ENCODE peak calls at places on chromosomes 5 and 9, in nine cellular contexts. One of them, this sample, is unnamed.

GRCh38 chr9:130963337-130963908 is 24.4 kb upstream of the FIBCD1 start:
- DNase-seq in GM23338: no peak
- DNase-seq in SK-N-SH: no peak
- DNase-seq in HCT116: no peak
- DNase-seq in neural progenitor cell: no peak
- DNase-seq in PC-3: peak; percentile 23
- DNase-seq in MM.1S: no peak
- DNase-seq in OCI-LY7: no peak
- DNase-seq in hepatocyte: no peak
- DNase-seq in this sample: no peak

GRCh38 chr9:122389195-122389594 is 18.4 kb downstream of the PTGS1 start:
- DNase-seq in GM23338: no peak
- DNase-seq in OCI-LY7: no peak
- DNase-seq in PC-3: no peak
- DNase-seq in HCT116: no peak
- DNase-seq in SK-N-SH: no peak
- DNase-seq in MM.1S: no peak
- DNase-seq in hepatocyte: no peak
- DNase-seq in neural progenitor cell: no peak
- DNase-seq in this sample: no peak

GRCh38 chr5:138961221-138961620 is 86.1 kb upstream of the LRRTM2 start:
- DNase-seq in HCT116: no peak
- DNase-seq in neural progenitor cell: no peak
- DNase-seq in SK-N-SH: no peak
- DNase-seq in PC-3: no peak
- DNase-seq in OCI-LY7: no peak
- DNase-seq in hepatocyte: no peak
- DNase-seq in GM23338: no peak
- DNase-seq in MM.1S: no peak
- DNase-seq in this sample: no peak

GRCh38 chr5:54533541-54534179 is 16.1 kb downstream of the SNX18 start:
- DNase-seq in SK-N-SH: no peak
- DNase-seq in MM.1S: no peak
- DNase-seq in neural progenitor cell: peak; percentile 65
- DNase-seq in PC-3: no peak
- DNase-seq in HCT116: no peak
- DNase-seq in OCI-LY7: no peak
- DNase-seq in hepatocyte: peak; percentile 57
- DNase-seq in GM23338: peak; percentile 60
- DNase-seq in this sample: peak; percentile 41

GRCh38 chr5:137312060-137312459 is 187.1 kb downstream of the SPOCK1 start:
- DNase-seq in hepatocyte: no peak
- DNase-seq in OCI-LY7: no peak
- DNase-seq in SK-N-SH: no peak
- DNase-seq in MM.1S: no peak
- DNase-seq in HCT116: no peak
- DNase-seq in PC-3: no peak
- DNase-seq in GM23338: peak; percentile 28
- DNase-seq in neural progenitor cell: no peak
- DNase-seq in this sample: no peak

GRCh38 chr9:96376926-96377874 is 6.3 kb downstream of the SLC35D2 start:
- DNase-seq in neural progenitor cell: no peak
- DNase-seq in MM.1S: no peak
- DNase-seq in GM23338: no peak
- DNase-seq in OCI-LY7: no peak
- DNase-seq in HCT116: no peak
- DNase-seq in SK-N-SH: no peak
- DNase-seq in PC-3: peak; percentile 69
- DNase-seq in hepatocyte: peak; percentile 39
- DNase-seq in this sample: peak; percentile 44

GRCh38 chr9:110912701-110913291 is 125.5 kb downstream of the LPAR1 start:
- DNase-seq in hepatocyte: no peak
- DNase-seq in SK-N-SH: no peak
- DNase-seq in MM.1S: no peak
- DNase-seq in GM23338: no peak
- DNase-seq in PC-3: peak; percentile 54
- DNase-seq in HCT116: no peak
- DNase-seq in OCI-LY7: no peak
- DNase-seq in neural progenitor cell: no peak
- DNase-seq in this sample: no peak

GRCh38 chr5:105953616-105954015 is 1717.1 kb downstream of the EFNA5 start:
- DNase-seq in neural progenitor cell: no peak
- DNase-seq in GM23338: no peak
- DNase-seq in OCI-LY7: no peak
- DNase-seq in SK-N-SH: no peak
- DNase-seq in hepatocyte: no peak
- DNase-seq in PC-3: no peak
- DNase-seq in HCT116: no peak
- DNase-seq in MM.1S: no peak
- DNase-seq in this sample: no peak

GRCh38 chr5:160651682-160652645 is 200.0 kb downstream of the ATP10B start:
- DNase-seq in SK-N-SH: no peak
- DNase-seq in hepatocyte: no peak
- DNase-seq in PC-3: no peak
- DNase-seq in GM23338: no peak
- DNase-seq in MM.1S: no peak
- DNase-seq in neural progenitor cell: no peak
- DNase-seq in HCT116: no peak
- DNase-seq in OCI-LY7: no peak
- DNase-seq in this sample: no peak

GRCh38 chr5:119468286-119468685 is 16.0 kb downstream of the HSD17B4 start:
- DNase-seq in neural progenitor cell: no peak
- DNase-seq in GM23338: no peak
- DNase-seq in hepatocyte: no peak
- DNase-seq in MM.1S: no peak
- DNase-seq in PC-3: no peak
- DNase-seq in OCI-LY7: peak; percentile 8
- DNase-seq in HCT116: no peak
- DNase-seq in SK-N-SH: no peak
- DNase-seq in this sample: peak; percentile 20

GRCh38 chr9:89806371-89807100 is 201.7 kb downstream of the GADD45G start:
- DNase-seq in HCT116: no peak
- DNase-seq in hepatocyte: no peak
- DNase-seq in SK-N-SH: no peak
- DNase-seq in GM23338: no peak
- DNase-seq in PC-3: no peak
- DNase-seq in MM.1S: no peak
- DNase-seq in neural progenitor cell: no peak
- DNase-seq in OCI-LY7: no peak
- DNase-seq in this sample: peak; percentile 64

GRCh38 chr9:6655036-6655435 is 9.5 kb upstream of the GLDC start:
- DNase-seq in MM.1S: peak; percentile 86
- DNase-seq in PC-3: no peak
- DNase-seq in OCI-LY7: peak; percentile 11
- DNase-seq in neural progenitor cell: no peak
- DNase-seq in HCT116: no peak
- DNase-seq in GM23338: no peak
- DNase-seq in SK-N-SH: no peak
- DNase-seq in hepatocyte: no peak
- DNase-seq in this sample: no peak

GRCh38 chr5:14895301-14895700 is 23.7 kb upstream of the ANKH start:
- DNase-seq in HCT116: no peak
- DNase-seq in neural progenitor cell: no peak
- DNase-seq in SK-N-SH: no peak
- DNase-seq in GM23338: no peak
- DNase-seq in MM.1S: no peak
- DNase-seq in PC-3: no peak
- DNase-seq in hepatocyte: peak; percentile 43
- DNase-seq in OCI-LY7: no peak
- DNase-seq in this sample: no peak
- H3K4me3 ChIP-seq in HCT116: no peak overlapping the region
- H3K4me3 ChIP-seq in neural progenitor cell: no peak overlapping the region
- H3K4me3 ChIP-seq in SK-N-SH: no peak overlapping the region
- H3K4me3 ChIP-seq in GM23338: no peak overlapping the region
- H3K4me3 ChIP-seq in MM.1S: no peak overlapping the region
- H3K4me3 ChIP-seq in PC-3: no peak overlapping the region
- H3K4me3 ChIP-seq in hepatocyte: no peak overlapping the region
- H3K4me3 ChIP-seq in OCI-LY7: no peak overlapping the region
- H3K4me3 ChIP-seq in this sample: no peak overlapping the region

GRCh38 chr9:99356512-99356971 is 134.5 kb downstream of the SEC61B start:
- DNase-seq in OCI-LY7: no peak
- DNase-seq in SK-N-SH: no peak
- DNase-seq in MM.1S: no peak
- DNase-seq in neural progenitor cell: no peak
- DNase-seq in HCT116: no peak
- DNase-seq in PC-3: no peak
- DNase-seq in GM23338: no peak
- DNase-seq in hepatocyte: no peak
- DNase-seq in this sample: peak; percentile 32

GRCh38 chr9:99360026-99360425 is 137.9 kb downstream of the SEC61B start:
- DNase-seq in neural progenitor cell: no peak
- DNase-seq in HCT116: no peak
- DNase-seq in GM23338: no peak
- DNase-seq in hepatocyte: no peak
- DNase-seq in MM.1S: no peak
- DNase-seq in OCI-LY7: no peak
- DNase-seq in PC-3: no peak
- DNase-seq in SK-N-SH: peak; percentile 45
- DNase-seq in this sample: no peak

GRCh38 chr9:99358668-99359067 is 136.6 kb downstream of the SEC61B start:
- DNase-seq in HCT116: no peak
- DNase-seq in GM23338: no peak
- DNase-seq in MM.1S: no peak
- DNase-seq in neural progenitor cell: no peak
- DNase-seq in PC-3: no peak
- DNase-seq in SK-N-SH: no peak
- DNase-seq in OCI-LY7: no peak
- DNase-seq in hepatocyte: no peak
- DNase-seq in this sample: no peak

GRCh38 chr9:99359336-99359735 is 137.3 kb downstream of the SEC61B start:
- DNase-seq in MM.1S: no peak
- DNase-seq in PC-3: no peak
- DNase-seq in GM23338: no peak
- DNase-seq in neural progenitor cell: no peak
- DNase-seq in HCT116: no peak
- DNase-seq in OCI-LY7: no peak
- DNase-seq in hepatocyte: no peak
- DNase-seq in SK-N-SH: no peak
- DNase-seq in this sample: no peak

DNA sequence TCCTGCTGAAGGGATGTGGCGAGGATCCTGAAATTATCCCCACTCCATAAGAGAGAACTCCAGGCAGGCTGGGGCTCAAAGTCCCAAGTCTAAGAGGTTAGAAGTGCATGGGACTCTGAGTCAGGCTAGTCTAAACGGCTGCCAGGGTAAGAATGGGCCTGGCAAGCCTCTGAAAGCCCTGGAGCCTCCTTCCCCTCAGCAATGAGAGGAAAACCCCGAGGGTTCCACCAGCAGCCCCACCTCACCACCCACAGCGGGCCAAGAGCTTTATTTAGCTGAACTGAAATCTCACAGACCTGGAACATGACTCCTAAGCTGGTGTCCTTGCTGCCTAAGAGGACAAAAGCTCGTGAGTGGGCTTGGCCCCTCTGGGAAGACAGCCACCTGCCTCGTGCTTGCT is 135.5 kb downstream of the SEC61B start:
- DNase-seq in HCT116: no peak
- DNase-seq in PC-3: no peak
- DNase-seq in hepatocyte: peak; percentile 36
- DNase-seq in GM23338: no peak
- DNase-seq in MM.1S: no peak
- DNase-seq in OCI-LY7: no peak
- DNase-seq in SK-N-SH: no peak
- DNase-seq in neural progenitor cell: no peak
- DNase-seq in this sample: peak; percentile 79
- TF ChIP-seq EZH2phosphoT487 in HCT116: no peak
- TF ChIP-seq EZH2phosphoT487 in PC-3: no peak
- TF ChIP-seq EZH2phosphoT487 in hepatocyte: no peak
- TF ChIP-seq EZH2phosphoT487 in GM23338: no peak
- TF ChIP-seq EZH2phosphoT487 in MM.1S: no peak
- TF ChIP-seq EZH2phosphoT487 in OCI-LY7: no peak
- TF ChIP-seq EZH2phosphoT487 in SK-N-SH: no peak
- TF ChIP-seq EZH2phosphoT487 in neural progenitor cell: no peak
- TF ChIP-seq EZH2phosphoT487 in this sample: no peak

DNA sequence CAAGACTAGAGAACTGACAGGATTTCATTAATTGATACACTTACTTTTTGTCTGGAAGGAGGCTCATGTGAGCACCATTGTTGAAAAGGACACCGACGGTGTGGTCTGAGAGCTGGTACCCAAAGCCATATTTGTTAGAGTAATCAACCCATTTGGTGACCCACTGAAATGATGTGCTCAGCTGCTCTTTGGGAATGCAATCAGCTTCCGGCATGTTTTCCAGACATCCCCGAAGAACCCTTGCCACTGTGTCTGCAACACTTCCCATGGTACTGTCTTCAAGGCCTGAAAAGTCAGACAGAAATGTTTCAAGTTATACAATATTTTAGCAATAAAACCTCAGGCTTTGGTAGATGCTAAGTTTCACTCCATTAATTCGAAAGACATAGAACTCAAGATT is 4.4 kb downstream of the PLK2 start:
- DNase-seq in MM.1S: no peak
- DNase-seq in neural progenitor cell: no peak
- DNase-seq in PC-3: no peak
- DNase-seq in SK-N-SH: no peak
- DNase-seq in hepatocyte: no peak
- DNase-seq in GM23338: no peak
- DNase-seq in OCI-LY7: no peak
- DNase-seq in HCT116: no peak
- DNase-seq in this sample: no peak
- H3K4me3 ChIP-seq in MM.1S: no peak overlapping the region
- H3K4me3 ChIP-seq in neural progenitor cell: no peak overlapping the region
- H3K4me3 ChIP-seq in PC-3: peak overlapping the region; percentile 99
- H3K4me3 ChIP-seq in SK-N-SH: peak overlapping the region; percentile 93
- H3K4me3 ChIP-seq in hepatocyte: peak overlapping the region; percentile 85
- H3K4me3 ChIP-seq in GM23338: no peak overlapping the region
- H3K4me3 ChIP-seq in OCI-LY7: no peak overlapping the region
- H3K4me3 ChIP-seq in HCT116: no peak overlapping the region
- H3K4me3 ChIP-seq in this sample: peak overlapping the region; percentile 98

GRCh38 chr9:14532716-14533115 is 160.5 kb downstream of the ZDHHC21 start:
- DNase-seq in SK-N-SH: no peak
- DNase-seq in PC-3: peak; percentile 44
- DNase-seq in GM23338: no peak
- DNase-seq in OCI-LY7: no peak
- DNase-seq in neural progenitor cell: no peak
- DNase-seq in HCT116: no peak
- DNase-seq in hepatocyte: no peak
- DNase-seq in MM.1S: no peak
- DNase-seq in this sample: peak; percentile 39

GRCh38 chr9:14530301-14530700 is 162.9 kb downstream of the ZDHHC21 start:
- DNase-seq in hepatocyte: no peak
- DNase-seq in GM23338: no peak
- DNase-seq in SK-N-SH: no peak
- DNase-seq in OCI-LY7: no peak
- DNase-seq in PC-3: no peak
- DNase-seq in MM.1S: no peak
- DNase-seq in HCT116: no peak
- DNase-seq in neural progenitor cell: peak; percentile 9
- DNase-seq in this sample: no peak

GRCh38 chr9:14531424-14532269 is 161.6 kb downstream of the ZDHHC21 start:
- DNase-seq in OCI-LY7: no peak
- DNase-seq in hepatocyte: no peak
- DNase-seq in MM.1S: no peak
- DNase-seq in neural progenitor cell: no peak
- DNase-seq in SK-N-SH: no peak
- DNase-seq in GM23338: no peak
- DNase-seq in HCT116: no peak
- DNase-seq in PC-3: no peak
- DNase-seq in this sample: no peak

GRCh38 chr9:14529047-14529446 is 164.2 kb downstream of the ZDHHC21 start:
- DNase-seq in MM.1S: no peak
- DNase-seq in HCT116: no peak
- DNase-seq in neural progenitor cell: no peak
- DNase-seq in OCI-LY7: no peak
- DNase-seq in GM23338: no peak
- DNase-seq in SK-N-SH: no peak
- DNase-seq in PC-3: no peak
- DNase-seq in hepatocyte: no peak
- DNase-seq in this sample: no peak

GRCh38 chr9:14529629-14530028 is 163.6 kb downstream of the ZDHHC21 start:
- DNase-seq in SK-N-SH: no peak
- DNase-seq in HCT116: no peak
- DNase-seq in GM23338: no peak
- DNase-seq in PC-3: no peak
- DNase-seq in OCI-LY7: no peak
- DNase-seq in hepatocyte: no peak
- DNase-seq in neural progenitor cell: no peak
- DNase-seq in MM.1S: no peak
- DNase-seq in this sample: no peak
- TF ChIP-seq EZH2phosphoT487 in SK-N-SH: no peak
- TF ChIP-seq EZH2phosphoT487 in HCT116: no peak
- TF ChIP-seq EZH2phosphoT487 in GM23338: no peak
- TF ChIP-seq EZH2phosphoT487 in PC-3: no peak
- TF ChIP-seq EZH2phosphoT487 in OCI-LY7: no peak
- TF ChIP-seq EZH2phosphoT487 in hepatocyte: no peak
- TF ChIP-seq EZH2phosphoT487 in neural progenitor cell: no peak
- TF ChIP-seq EZH2phosphoT487 in MM.1S: no peak
- TF ChIP-seq EZH2phosphoT487 in this sample: no peak

This sample was measured in GM23248.